ENCODE peak calls at places on chromosomes 6 and 20, in five cellular contexts. X is H9, J is neuronal stem cell, Y is mesenchymal stem cell, D is IMR-90. B is an unnamed sample.

GRCh38 chr6:20672038-20672437 is 137.8 kb downstream of the CDKAL1 start:
- DNase-seq in Y (no peak), J (no peak), D (no peak), X (no peak), B (no peak)

GRCh38 chr6:136037885-136038460 is 186.5 kb downstream of the PDE7B start:
- DNase-seq in J (no peak), Y (peak), D (peak), X (peak), B (no peak)

GRCh38 chr20:3698511-3699436 is 13.6 kb downstream of the SIGLEC1 start:
- DNase-seq in Y (no peak), J (no peak), D (no peak), X (peak), B (no peak)

GRCh38 chr6:111406200-111406711 is 76.8 kb downstream of the REV3L start:
- DNase-seq in X (no peak), J (no peak), D (no peak), Y (no peak), B (no peak)

GRCh38 chr6:34924831-34925613 is 36.0 kb downstream of the ANKS1A start:
- DNase-seq in Y (no peak), X (no peak), D (no peak), J (no peak), B (no peak)

GRCh38 chr6:107386340-107386739 is 73.0 kb downstream of the PDSS2 start:
- DNase-seq in Y (no peak), J (no peak), X (no peak), D (no peak), B (no peak)

GRCh38 chr6:158226655-158227512 is 58.7 kb downstream of the GTF2H5 start:
- DNase-seq in Y (no peak), D (no peak), X (no peak), J (no peak), B (no peak)

GRCh38 chr6:121998631-121999030 is 400.8 kb upstream of the HSF2 start:
- DNase-seq in Y (no peak), J (no peak), X (no peak), D (no peak), B (no peak)

GRCh38 chr6:79250107-79250514 is 15.6 kb upstream of the HMGN3 start:
- DNase-seq in D (no peak), J (no peak), X (no peak), Y (no peak), B (no peak)

GRCh38 chr6:158357570-158358216 is 45.4 kb downstream of the TULP4 start:
- DNase-seq in Y (no peak), X (no peak), J (no peak), D (no peak), B (no peak)

GRCh38 chr6:146890644-146891434 is 292.1 kb downstream of the ADGB start:
- DNase-seq in D (no peak), X (no peak), J (no peak), Y (peak), B (no peak)

GRCh38 chr6:109240370-109241084 is 141.7 kb downstream of the CD164 start:
- DNase-seq in D (no peak), Y (peak), X (no peak), J (no peak), B (no peak)

GRCh38 chr6:107080036-107080435 is 35.3 kb downstream of the BEND3 start:
- DNase-seq in X (peak), J (no peak), D (no peak), Y (no peak), B (peak)

GRCh38 chr20:53828673-53829085 is 235.0 kb upstream of the ZNF217 start:
- DNase-seq in X (no peak), Y (peak), J (no peak), D (peak), B (no peak)

GRCh38 chr6:33878541-33878940 is 74.7 kb upstream of the MLN start:
- DNase-seq in X (no peak), D (no peak), Y (no peak), J (no peak), B (no peak)

GRCh38 chr6:146962332-146962731 is 241.9 kb upstream of the STXBP5 start:
- DNase-seq in J (no peak), Y (no peak), D (no peak), X (no peak), B (no peak)

GRCh38 chr6:101887532-101887931 is 494.0 kb downstream of the GRIK2 start:
- DNase-seq in X (no peak), J (no peak), D (no peak), Y (no peak), B (no peak)

GRCh38 chr6:107361568-107362270 is 97.6 kb downstream of the PDSS2 start:
- DNase-seq in X (no peak), D (peak), Y (peak), J (no peak), B (peak)

GRCh38 chr6:296151-297122 is 4.2 kb downstream of the DUSP22 start:
- DNase-seq in D (no peak), J (no peak), X (no peak), Y (no peak), B (peak)

GRCh38 chr6:148835920-148836441 is 89.2 kb downstream of the UST start:
- DNase-seq in Y (no peak), J (no peak), X (no peak), D (peak), B (no peak)

GRCh38 chr6:45187841-45188240 is 140.3 kb upstream of the RUNX2 start:
- DNase-seq in X (no peak), D (peak), J (no peak), Y (peak), B (no peak)

GRCh38 chr20:34639755-34640222 is 37.1 kb downstream of the PIGU start:
- DNase-seq in J (no peak), D (no peak), X (no peak), Y (peak), B (no peak)

GRCh38 chr20:36344517-36345132 is 38.5 kb downstream of the DLGAP4 start:
- DNase-seq in D (peak), J (peak), Y (peak), X (peak), B (no peak)

GRCh38 chr20:58710481-58711265 is 18.1 kb downstream of the NPEPL1 start:
- DNase-seq in D (no peak), X (peak), J (no peak), Y (no peak), B (no peak)

GRCh38 chr20:18481596-18481995 is 14.4 kb downstream of the POLR3F start:
- DNase-seq in D (no peak), J (no peak), X (no peak), Y (no peak), B (no peak)

GRCh38 chr6:21230536-21230935 is 363.0 kb upstream of the SOX4 start:
- DNase-seq in X (no peak), Y (no peak), D (no peak), J (no peak), B (no peak)

GRCh38 chr20:6705106-6705766 is 62.2 kb upstream of the BMP2 start:
- DNase-seq in Y (peak), J (no peak), X (no peak), D (no peak), B (no peak)

GRCh38 chr6:37698264-37699137 is 818 bp upstream of the MDGA1 start:
- DNase-seq in Y (peak), X (peak), J (no peak), D (peak), B (no peak)

GRCh38 chr6:81744136-81744535 is 8.3 kb downstream of the TENT5A start:
- DNase-seq in J (no peak), D (no peak), X (no peak), Y (no peak), B (no peak)

GRCh38 chr6:24464253-24465038 is 24.9 kb downstream of the GPLD1 start:
- DNase-seq in Y (no peak), D (no peak), J (no peak), X (no peak), B (no peak)

GRCh38 chr20:3115190-3116107 is 30.9 kb upstream of the AVP start:
- DNase-seq in X (peak), D (peak), Y (peak), J (peak), B (peak)

GRCh38 chr6:125421853-125422252 is 120.1 kb upstream of the HDDC2 start:
- DNase-seq in X (peak), Y (peak), J (peak), D (no peak), B (peak)

GRCh38 chr6:144087789-144088426 is 7.5 kb downstream of the SF3B5 start:
- DNase-seq in J (no peak), D (no peak), Y (no peak), X (no peak), B (no peak)

GRCh38 chr6:7529141-7529540 is 12.3 kb upstream of the DSP start:
- DNase-seq in X (no peak), D (no peak), Y (no peak), J (no peak), B (no peak)
- H4K91ac ChIP-seq in X (no peak), D (no peak), Y (no peak), J (no peak), B (no peak)

GRCh38 chr6:55210952-55211351 is 36.6 kb downstream of the HCRTR2 start:
- DNase-seq in D (no peak), J (no peak), X (no peak), Y (no peak), B (no peak)

GRCh38 chr6:55212147-55212546 is 37.8 kb downstream of the HCRTR2 start:
- DNase-seq in Y (peak), X (no peak), D (peak), J (no peak), B (no peak)

GRCh38 chr6:55208469-55208868 is 34.2 kb downstream of the HCRTR2 start:
- DNase-seq in Y (no peak), J (no peak), D (no peak), X (no peak), B (no peak)

DNA sequence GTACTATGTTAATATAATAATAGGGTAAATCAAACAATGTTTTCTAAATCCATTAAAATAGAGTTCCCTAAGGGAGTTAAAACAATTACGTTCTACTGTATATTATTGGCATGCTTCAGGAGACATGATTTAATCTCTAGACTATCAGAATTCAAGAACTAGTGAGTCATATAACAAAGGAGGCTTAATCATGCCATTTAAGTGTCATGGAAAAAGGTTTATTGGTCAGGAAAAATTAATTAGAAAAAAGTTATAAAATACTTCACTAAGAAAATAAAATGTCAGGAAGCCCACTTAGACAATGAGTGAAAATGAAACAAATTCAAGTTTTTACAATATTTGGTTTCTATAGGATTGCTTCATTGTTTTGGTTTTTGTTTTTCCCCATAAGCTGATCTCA is 34.7 kb downstream of the HCRTR2 start:
- DNase-seq in J (no peak), X (no peak), Y (no peak), D (no peak), B (no peak)
- H4K91ac ChIP-seq in J (no peak), X (no peak), Y (no peak), D (no peak), B (no peak)

DNA sequence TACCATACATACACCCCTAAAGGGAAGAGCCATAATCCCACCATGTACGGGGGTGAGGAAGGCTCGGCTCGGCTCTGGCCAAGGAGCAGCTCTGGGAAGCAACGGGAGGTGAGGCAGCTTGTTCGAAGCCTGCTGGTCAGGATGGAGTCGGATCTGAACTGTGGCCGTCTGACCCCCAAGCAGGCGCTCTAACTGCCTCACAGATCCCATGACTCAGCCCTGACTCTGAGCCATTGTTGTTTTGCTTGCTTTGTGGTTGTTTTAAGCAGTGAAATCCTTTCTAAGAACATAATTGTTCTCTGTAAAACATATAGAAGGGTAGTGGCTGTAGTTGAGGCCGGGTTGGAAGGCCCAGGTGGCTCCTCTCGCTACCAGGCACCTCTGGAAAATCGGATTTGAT is 10.9 kb downstream of the C6orf132 start:
- DNase-seq in D (peak), X (no peak), Y (peak), J (no peak), B (no peak)
- H4K91ac ChIP-seq in D (peak), X (no peak), Y (peak), J (no peak), B (no peak)

GRCh38 chr6:127131275-127131674 is 12.8 kb downstream of the RSPO3 start:
- DNase-seq in J (no peak), D (no peak), X (no peak), Y (no peak), B (no peak)

GRCh38 chr6:127128066-127128465 is 9.6 kb downstream of the RSPO3 start:
- DNase-seq in J (no peak), Y (no peak), X (no peak), D (no peak), B (no peak)

GRCh38 chr6:127134136-127134535 is 15.7 kb downstream of the RSPO3 start:
- DNase-seq in Y (no peak), J (no peak), X (no peak), D (no peak), B (no peak)

GRCh38 chr6:127131772-127132171 is 13.3 kb downstream of the RSPO3 start:
- DNase-seq in X (no peak), D (no peak), Y (no peak), J (no peak), B (no peak)

GRCh38 chr6:127129281-127129680 is 10.8 kb downstream of the RSPO3 start:
- DNase-seq in D (no peak), J (no peak), X (no peak), Y (no peak), B (no peak)
- H4K91ac ChIP-seq in D (no peak), J (no peak), X (no peak), Y (no peak), B (no peak)

GRCh38 chr6:36129889-36130671 is at the start of gene MAPK13:
- DNase-seq in D (peak), Y (peak), J (no peak), X (peak), B (peak)

GRCh38 chr6:36132221-36132895 is 2.0 kb downstream of the MAPK13 start:
- DNase-seq in J (no peak), Y (no peak), X (no peak), D (no peak), B (no peak)

GRCh38 chr6:36131517-36132220 is 1.4 kb downstream of the MAPK13 start:
- DNase-seq in D (peak), X (no peak), Y (peak), J (no peak), B (no peak)

GRCh38 chr6:36128793-36129192 is 1.5 kb upstream of the MAPK13 start:
- DNase-seq in Y (no peak), J (no peak), X (no peak), D (no peak), B (no peak)

DNA sequence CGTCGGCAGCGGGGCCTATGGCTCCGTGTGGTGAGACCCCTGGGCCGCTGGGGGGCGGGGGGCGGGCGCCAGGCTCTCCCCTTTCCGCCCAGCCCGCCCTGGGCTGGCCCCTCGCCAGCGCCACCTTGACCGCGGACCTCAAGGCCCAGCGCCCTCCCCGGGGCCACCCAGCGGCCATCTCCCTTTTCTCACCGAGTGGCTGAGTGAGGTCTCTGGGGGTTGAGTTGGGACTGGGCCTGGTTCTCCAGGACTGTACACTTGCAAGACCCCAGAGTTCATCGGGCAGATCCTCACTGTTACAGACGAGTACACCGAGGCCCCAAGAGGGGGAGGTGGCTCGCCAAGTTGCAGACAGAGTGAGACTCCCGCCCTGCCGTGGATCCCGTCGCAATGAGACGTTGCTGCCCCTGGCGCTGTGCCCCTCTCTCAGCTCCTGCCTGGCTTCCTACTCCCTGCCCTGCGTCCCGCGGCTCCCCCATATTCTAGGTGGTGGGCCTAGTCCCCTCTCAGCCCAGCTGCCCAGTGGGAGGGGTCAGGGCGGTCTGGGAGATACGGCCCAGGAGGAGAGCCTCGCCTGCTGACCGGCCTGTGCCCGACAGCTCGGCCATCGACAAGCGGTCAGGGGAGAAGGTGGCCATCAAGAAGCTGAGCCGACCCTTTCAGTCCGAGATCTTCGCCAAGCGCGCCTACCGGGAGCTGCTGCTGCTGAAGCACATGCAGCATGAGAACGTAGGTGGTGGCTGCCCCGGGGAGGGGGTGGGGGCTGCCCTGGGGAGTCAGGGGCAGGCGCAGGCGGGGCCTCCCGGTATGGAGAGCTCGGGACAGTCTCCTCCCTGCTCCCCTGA is 581 bp downstream of the MAPK13 start:
- DNase-seq in D (no peak), J (peak), X (peak), Y (no peak), B (no peak)
- H4K91ac ChIP-seq in D (peak), J (no peak), X (no peak), Y (peak), B (peak)

B was measured in H1.